ENCODE peak calls at places on chromosomes 16 and 17, in eight cellular contexts. W is lung, L is ovary, Q is left lung, R is coronary artery, S is hepatocyte, I is HL-60, K is endothelial cell of umbilical vein. F is an unnamed sample.

GRCh38 chr17:28967240-28968135 is 16.2 kb upstream of the PHF12 start:
- DNase-seq in Q (no peak), L (no peak), R (no peak), S (no peak), K (no peak), I (no peak), W (no peak), F (peak)

GRCh38 chr17:65028537-65028843 is 28.1 kb downstream of the GNA13 start:
- DNase-seq in L (no peak), Q (no peak), I (no peak), W (no peak), R (no peak), K (no peak), S (no peak), F (no peak)

GRCh38 chr16:4936181-4936990 is 562 bp downstream of the PPL start:
- DNase-seq in W (peak), R (no peak), L (peak), K (no peak), S (peak), Q (peak), I (no peak), F (peak)

GRCh38 chr16:7086842-7087616 is 245.6 kb upstream of the RBFOX1 start:
- DNase-seq in I (no peak), K (no peak), Q (no peak), S (peak), R (no peak), W (peak), L (no peak), F (peak)

GRCh38 chr16:3065069-3065741 is at the start of gene IL32:
- DNase-seq in S (peak), R (no peak), K (peak), W (peak), L (peak), Q (peak), I (no peak), F (peak)

GRCh38 chr16:31141489-31142108 is 6.1 kb upstream of the PRSS8 start:
- DNase-seq in L (peak), W (no peak), Q (no peak), K (no peak), R (no peak), S (peak), I (no peak), F (no peak)

GRCh38 chr17:60087882-60088669 is 9.4 kb upstream of the HEATR6 start:
- DNase-seq in Q (no peak), S (peak), R (no peak), L (no peak), I (no peak), W (no peak), K (no peak), F (no peak)

GRCh38 chr16:19377864-19378263 is 39.8 kb upstream of the TMC5 start:
- DNase-seq in S (no peak), Q (no peak), W (no peak), R (no peak), L (no peak), K (no peak), I (no peak), F (no peak)

GRCh38 chr17:4488989-4489595 is 9.6 kb upstream of the SPNS2 start:
- DNase-seq in L (no peak), R (no peak), W (peak), S (no peak), I (no peak), Q (peak), K (no peak), F (no peak)

GRCh38 chr16:77859493-77860232 is 71.3 kb downstream of the VAT1L start:
- DNase-seq in W (no peak), Q (no peak), R (no peak), S (no peak), K (no peak), I (no peak), L (no peak), F (peak)

GRCh38 chr17:5635949-5636348 is 51.6 kb upstream of the NLRP1 start:
- DNase-seq in L (no peak), W (no peak), K (no peak), S (no peak), R (no peak), Q (no peak), I (no peak), F (no peak)

GRCh38 chr16:78183886-78184553 is 84.6 kb downstream of the WWOX start:
- DNase-seq in Q (no peak), S (peak), I (no peak), K (no peak), L (no peak), W (no peak), R (no peak), F (no peak)

GRCh38 chr17:76271669-76272540 is 6.8 kb downstream of the UBALD2 start:
- DNase-seq in K (peak), I (no peak), S (no peak), L (peak), Q (no peak), W (no peak), R (no peak), F (no peak)

GRCh38 chr17:67625971-67626370 is 91.8 kb upstream of the NOL11 start:
- DNase-seq in L (no peak), W (no peak), I (no peak), Q (no peak), S (no peak), R (no peak), K (no peak), F (no peak)

GRCh38 chr17:67624886-67625656 is 92.7 kb upstream of the NOL11 start:
- DNase-seq in K (no peak), S (no peak), W (no peak), L (no peak), Q (no peak), I (no peak), R (no peak), F (no peak)

GRCh38 chr17:67629963-67630320 is 87.8 kb upstream of the NOL11 start:
- DNase-seq in I (no peak), K (peak), Q (no peak), W (no peak), R (no peak), L (no peak), S (no peak), F (no peak)

GRCh38 chr17:67623767-67624166 is 94.0 kb upstream of the NOL11 start:
- DNase-seq in L (no peak), W (no peak), I (no peak), K (no peak), Q (no peak), S (no peak), R (no peak), F (no peak)

GRCh38 chr17:67628580-67629013 is 89.1 kb upstream of the NOL11 start:
- DNase-seq in L (no peak), K (no peak), W (peak), I (no peak), R (no peak), S (no peak), Q (peak), F (no peak)
- TF ChIP-seq CTCF in L (no peak), K (no peak), W (no peak), I (no peak), R (no peak), S (no peak), Q (no peak), F (no peak)

GRCh38 chr17:47956818-47957590 is 679 bp downstream of the PRR15L start:
- DNase-seq in I (no peak), S (peak), L (no peak), W (no peak), R (no peak), K (no peak), Q (no peak), F (no peak)
- H3K27ac ChIP-seq in I (peak), S (peak), L (no peak), W (peak), R (no peak), K (no peak), Q (peak), F (no peak)

GRCh38 chr17:8324132-8324531 is 14.1 kb downstream of the ARHGEF15 start:
- DNase-seq in S (no peak), R (no peak), W (no peak), L (no peak), Q (no peak), K (no peak), I (no peak), F (no peak)
- TF ChIP-seq CTCF in S (no peak), R (no peak), W (no peak), L (no peak), Q (no peak), K (no peak), I (no peak), F (no peak)

GRCh38 chr17:31548709-31549108 is 157.2 kb downstream of the RAB11FIP4 start:
- DNase-seq in R (no peak), L (no peak), S (no peak), W (no peak), K (no peak), I (no peak), Q (no peak), F (no peak)
- H3K27ac ChIP-seq in R (peak), L (no peak), S (peak), W (no peak), K (no peak), I (peak), Q (peak), F (peak)

GRCh38 chr16:1466054-1466453 is 8.8 kb downstream of the CLCN7 start:
- DNase-seq in Q (no peak), R (no peak), L (no peak), I (no peak), S (no peak), W (no peak), K (no peak), F (no peak)

GRCh38 chr16:1465567-1465915 is 9.3 kb downstream of the CLCN7 start:
- DNase-seq in I (no peak), S (no peak), R (no peak), L (no peak), K (no peak), W (no peak), Q (no peak), F (no peak)

GRCh38 chr16:1468456-1468855 is 6.4 kb downstream of the CLCN7 start:
- DNase-seq in K (no peak), W (no peak), S (no peak), I (no peak), Q (no peak), L (no peak), R (no peak), F (no peak)

GRCh38 chr16:1464894-1465566 is 9.8 kb downstream of the CLCN7 start:
- DNase-seq in K (no peak), L (no peak), I (no peak), W (no peak), Q (no peak), S (no peak), R (no peak), F (no peak)

GRCh38 chr16:1466968-1467521 is 7.8 kb downstream of the CLCN7 start:
- DNase-seq in Q (no peak), L (no peak), K (no peak), S (no peak), W (no peak), R (no peak), I (no peak), F (peak)
- TF ChIP-seq CTCF in Q (no peak), L (no peak), K (no peak), S (no peak), W (no peak), R (no peak), I (no peak), F (no peak)

GRCh38 chr16:27492588-27492979 is 57.1 kb downstream of the GTF3C1 start:
- DNase-seq in S (no peak), K (no peak), R (no peak), Q (no peak), W (no peak), I (no peak), L (no peak), F (no peak)
- H3K27ac ChIP-seq in S (no peak), K (peak), R (no peak), Q (peak), W (peak), I (no peak), L (no peak), F (peak)

DNA sequence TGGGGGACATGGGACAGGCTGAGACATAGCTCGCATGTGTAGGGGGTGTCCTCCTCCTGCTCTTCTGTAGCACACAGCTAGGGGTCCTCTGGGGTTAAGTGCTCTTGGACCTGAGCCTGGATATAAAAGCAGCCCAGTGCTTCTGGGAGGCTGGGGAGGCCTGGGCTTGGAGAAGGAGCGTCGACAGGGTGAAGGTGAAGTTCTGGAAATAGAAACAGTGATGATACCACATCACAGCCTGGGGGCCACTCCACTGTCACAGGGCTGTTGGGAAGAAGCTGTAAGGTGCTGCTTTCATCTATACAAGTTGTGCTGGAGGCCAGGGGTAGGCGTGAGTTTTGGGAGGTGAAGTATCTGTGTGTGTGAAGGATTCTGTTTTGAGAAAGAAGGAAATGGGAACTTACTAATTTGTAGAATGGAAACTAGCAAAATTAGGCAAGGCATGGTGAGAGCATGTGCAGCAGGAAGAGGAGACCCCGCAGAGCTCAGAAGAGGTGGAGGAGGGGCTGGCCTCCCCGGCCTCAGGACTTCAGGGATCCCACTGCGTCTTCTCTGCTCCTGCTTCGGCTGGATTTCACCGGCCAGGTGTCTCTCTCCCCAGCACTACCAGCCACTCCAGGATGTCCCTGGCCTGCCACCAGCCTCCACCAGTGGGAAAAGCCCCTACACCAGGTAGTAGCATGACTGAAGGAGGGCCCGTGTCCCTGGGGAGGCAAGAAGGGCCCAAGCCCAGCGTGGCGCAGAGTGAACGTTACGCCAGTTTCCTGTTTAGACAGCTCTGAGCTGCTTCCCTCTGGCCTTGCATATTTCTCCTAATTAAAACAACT is 19.4 kb downstream of the PLCG2 start:
- DNase-seq in L (no peak), I (no peak), R (no peak), S (no peak), W (no peak), K (no peak), Q (peak), F (no peak)
- TF ChIP-seq CTCF in L (no peak), I (no peak), R (no peak), S (no peak), W (no peak), K (no peak), Q (no peak), F (no peak)

DNA sequence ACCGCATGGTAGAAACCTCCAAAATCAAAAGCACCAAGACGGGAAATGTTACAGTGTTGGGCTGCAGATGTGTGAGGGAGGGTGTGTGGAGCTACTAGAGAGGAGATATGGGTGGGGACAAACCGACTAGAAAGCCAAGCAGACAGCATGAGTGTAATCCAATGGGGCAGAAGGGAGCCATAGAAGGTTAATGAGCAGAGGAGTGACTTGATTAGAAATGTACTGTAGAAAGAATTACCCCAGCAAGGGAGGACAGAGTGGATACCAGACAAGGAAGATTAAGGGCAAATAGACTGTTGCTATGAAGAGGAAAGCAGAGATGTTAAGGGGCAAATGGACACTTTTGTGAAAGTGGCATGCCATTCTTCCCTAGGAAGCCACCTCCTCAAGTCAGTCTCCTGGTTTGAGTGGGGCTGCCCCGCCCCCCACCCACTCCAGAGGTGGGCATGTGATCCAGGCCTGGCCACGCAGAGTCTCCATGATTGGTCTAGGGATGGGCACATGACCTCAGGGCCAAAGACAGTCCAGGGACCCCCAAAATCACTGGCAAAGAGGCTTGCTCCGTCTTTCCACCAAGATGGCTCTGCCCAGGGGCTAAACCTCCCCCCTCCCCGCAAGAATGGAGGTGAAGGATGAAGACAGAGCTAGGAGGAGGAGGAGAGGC is 4.3 kb downstream of the COTL1 start:
- DNase-seq in I (peak), W (no peak), L (no peak), Q (no peak), R (no peak), S (no peak), K (no peak), F (no peak)
- H3K27ac ChIP-seq in I (no peak), W (no peak), L (no peak), Q (peak), R (no peak), S (no peak), K (no peak), F (no peak)

F was measured in heart left ventricle.